ENCODE peak calls at places on chromosomes 7 and 10, in eight cellular contexts. Y, A, H, L, F, U, R and Z are unnamed samples.

GRCh38 chr10:113563306-113564088 is 10.6 kb downstream of the HABP2 start:
- DNase-seq in H (peak), L (peak), Y (peak), A (peak), R (peak), U (peak), F (peak), Z (peak)

GRCh38 chr7:32846630-32847225 is 44.8 kb downstream of the KBTBD2 start:
- DNase-seq in L (peak), R (peak), A (peak), U (peak), H (peak), F (peak), Y (peak), Z (peak)

GRCh38 chr7:2523941-2524807 is 4.6 kb downstream of the LFNG start:
- DNase-seq in F (no peak), U (peak), L (no peak), A (peak), H (no peak), Y (no peak), R (no peak), Z (peak)

GRCh38 chr10:60446070-60446833 is 56.6 kb upstream of the ANK3 start:
- DNase-seq in L (no peak), H (no peak), F (no peak), A (no peak), U (no peak), R (no peak), Y (no peak), Z (no peak)

GRCh38 chr10:132227851-132228390 is 41.2 kb downstream of the DPYSL4 start:
- DNase-seq in Y (no peak), A (no peak), L (no peak), R (no peak), H (no peak), F (no peak), U (no peak), Z (no peak)

GRCh38 chr10:132097609-132098377 is 32.0 kb downstream of the JAKMIP3 start:
- DNase-seq in F (no peak), A (no peak), H (no peak), L (no peak), R (no peak), U (no peak), Y (no peak), Z (no peak)

GRCh38 chr10:113982745-113983144 is 60.9 kb upstream of the ADRB1 start:
- DNase-seq in A (no peak), F (no peak), Y (no peak), L (no peak), R (peak), H (no peak), U (peak), Z (no peak)

GRCh38 chr10:2111936-2112335 is 374.6 kb upstream of the ADARB2 start:
- DNase-seq in R (no peak), U (peak), L (no peak), H (no peak), A (no peak), F (no peak), Y (no peak), Z (no peak)

GRCh38 chr10:129045658-129046057 is 421.4 kb upstream of the MGMT start:
- DNase-seq in U (no peak), F (no peak), H (no peak), L (no peak), R (no peak), A (no peak), Y (no peak), Z (no peak)

GRCh38 chr10:125694874-125695273 is 11.9 kb upstream of the TEX36 start:
- DNase-seq in Y (no peak), A (peak), F (no peak), L (no peak), R (no peak), H (no peak), U (no peak), Z (no peak)

GRCh38 chr10:73915206-73915851 is 4.4 kb downstream of the PLAU start:
- DNase-seq in R (no peak), L (no peak), Y (no peak), A (no peak), H (no peak), U (no peak), F (no peak), Z (no peak)

GRCh38 chr7:149822353-149822943 is 15.7 kb upstream of the ZNF862 start:
- DNase-seq in H (no peak), Y (no peak), F (no peak), R (no peak), L (no peak), A (no peak), U (no peak), Z (no peak)

GRCh38 chr10:132101529-132101928 is 35.8 kb downstream of the JAKMIP3 start:
- DNase-seq in F (no peak), H (no peak), A (no peak), Y (no peak), U (peak), L (no peak), R (no peak), Z (no peak)

GRCh38 chr10:46527241-46527811 is 29.1 kb downstream of the GPRIN2 start:
- DNase-seq in A (no peak), U (no peak), H (no peak), Y (no peak), R (no peak), L (peak), F (no peak), Z (no peak)

GRCh38 chr7:19113855-19114590 is 3.4 kb downstream of the TWIST1 start:
- DNase-seq in F (no peak), A (peak), U (no peak), L (no peak), R (no peak), H (no peak), Y (no peak), Z (no peak)

GRCh38 chr10:86261470-86261869 is 105.1 kb downstream of the GRID1 start:
- DNase-seq in R (no peak), F (peak), L (no peak), Y (no peak), H (no peak), A (no peak), U (no peak), Z (no peak)

GRCh38 chr10:79182763-79183467 is 114.1 kb downstream of the ZMIZ1 start:
- DNase-seq in U (no peak), L (no peak), A (no peak), R (no peak), H (no peak), F (no peak), Y (no peak), Z (no peak)

GRCh38 chr7:150780249-150780648 is 19.9 kb downstream of the TMEM176B start:
- DNase-seq in L (no peak), Y (no peak), H (no peak), F (no peak), R (no peak), A (no peak), U (no peak), Z (peak)

GRCh38 chr7:11539853-11540252 is 292.1 kb downstream of the THSD7A start:
- DNase-seq in U (no peak), R (no peak), H (no peak), A (no peak), L (no peak), Y (no peak), F (no peak), Z (peak)